ENCODE peak calls at places on chromosomes 5 and 9, in four cellular contexts. M is CD8-positive, alpha-beta T cell; I is GM12878; K is breast epithelium. D is an unnamed sample.

GRCh38 chr5:58040851-58041250 is 419.0 kb downstream of the PLK2 start:
- DNase-seq in M (no peak), I (no peak), K (no peak), D (no peak)

GRCh38 chr9:115845648-115846312 is 307.8 kb upstream of the PAPPA start:
- DNase-seq in M (no peak), I (no peak), K (no peak), D (no peak)

GRCh38 chr5:31719988-31720387 is 81.1 kb downstream of the PDZD2 start:
- DNase-seq in M (no peak), I (no peak), K (no peak), D (no peak)

GRCh38 chr5:107873877-107874276 is 203.1 kb upstream of the EFNA5 start:
- DNase-seq in M (no peak), I (no peak), K (no peak), D (no peak)

GRCh38 chr5:80755634-80756033 is 100.9 kb upstream of the DHFR start:
- DNase-seq in M (no peak), I (peak), K (no peak), D (no peak)

GRCh38 chr9:1083325-1083913 is 33.3 kb downstream of the DMRT2 start:
- DNase-seq in M (no peak), I (no peak), K (no peak), D (peak)

GRCh38 chr5:60826653-60827052 is 17.4 kb downstream of the ELOVL7 start:
- DNase-seq in M (no peak), I (peak), K (no peak), D (no peak)

GRCh38 chr5:2913306-2913705 is 161.8 kb upstream of the IRX2 start:
- DNase-seq in M (no peak), I (no peak), K (no peak), D (no peak)

GRCh38 chr5:177369050-177369912 is 11.6 kb downstream of the RGS14 start:
- DNase-seq in M (no peak), I (no peak), K (no peak), D (no peak)

GRCh38 chr9:133056533-133056932 is 5.2 kb upstream of the CEL start:
- DNase-seq in M (no peak), I (no peak), K (no peak), D (no peak)

GRCh38 chr5:122286547-122286946 is 25.5 kb upstream of the SNCAIP start:
- DNase-seq in M (no peak), I (no peak), K (no peak), D (no peak)

GRCh38 chr5:65512170-65512937 is 30.6 kb upstream of the ADAMTS6 start:
- DNase-seq in M (no peak), I (no peak), K (no peak), D (no peak)

GRCh38 chr9:89764217-89764616 is 159.4 kb downstream of the GADD45G start:
- DNase-seq in M (no peak), I (no peak), K (no peak), D (no peak)

GRCh38 chr5:128002420-128002819 is 81.1 kb upstream of the SLC12A2 start:
- DNase-seq in M (no peak), I (no peak), K (no peak), D (no peak)

GRCh38 chr5:39760385-39761198 is 335.8 kb upstream of the DAB2 start:
- DNase-seq in M (no peak), I (no peak), K (peak), D (no peak)

GRCh38 chr5:14342306-14342705 is 199.2 kb downstream of the TRIO start:
- DNase-seq in M (no peak), I (no peak), K (no peak), D (no peak)

GRCh38 chr9:125137200-125137599 is 6.1 kb downstream of the SCAI start:
- DNase-seq in M (no peak), I (no peak), K (no peak), D (no peak)

GRCh38 chr5:76180817-76181805 is 97.9 kb downstream of the SV2C start:
- DNase-seq in M (no peak), I (peak), K (no peak), D (no peak)

GRCh38 chr5:172571413-172571812 is 69.7 kb upstream of the NEURL1B start:
- DNase-seq in M (no peak), I (no peak), K (no peak), D (no peak)

GRCh38 chr5:68593211-68593701 is 377.7 kb downstream of the PIK3R1 start:
- DNase-seq in M (no peak), I (no peak), K (no peak), D (no peak)

GRCh38 chr5:149581931-149582768 is 852 bp downstream of the ARHGEF37 start:
- DNase-seq in M (no peak), I (no peak), K (peak), D (no peak)

GRCh38 chr5:132477784-132478497 is 12.6 kb downstream of the IRF1 start:
- DNase-seq in M (no peak), I (no peak), K (no peak), D (no peak)

GRCh38 chr9:114953917-114954316 is 23.5 kb upstream of the TNFSF8 start:
- DNase-seq in M (no peak), I (no peak), K (peak), D (no peak)

GRCh38 chr9:135809166-135809565 is 98.2 kb downstream of the CAMSAP1 start:
- DNase-seq in M (no peak), I (no peak), K (no peak), D (no peak)

GRCh38 chr9:17462869-17463464 is 115.9 kb upstream of the SH3GL2 start:
- DNase-seq in M (no peak), I (no peak), K (no peak), D (no peak)

GRCh38 chr5:171592076-171592475 is 172.6 kb downstream of the FGF18 start:
- DNase-seq in M (no peak), I (no peak), K (no peak), D (no peak)

GRCh38 chr9:3997492-3997891 is 302.4 kb downstream of the GLIS3 start:
- DNase-seq in M (no peak), I (no peak), K (no peak), D (no peak)

GRCh38 chr5:150660108-150660831 is 781 bp upstream of the MYOZ3 start:
- DNase-seq in M (no peak), I (no peak), K (peak), D (no peak)

GRCh38 chr9:121958530-121958929 is 134.6 kb downstream of the TTLL11 start:
- DNase-seq in M (no peak), I (no peak), K (no peak), D (no peak)

GRCh38 chr5:21792736-21793135 is 1060.4 kb downstream of the CDH12 start:
- DNase-seq in M (no peak), I (no peak), K (no peak), D (no peak)

GRCh38 chr5:132961887-132962286 is 1.5 kb downstream of the AFF4 start:
- DNase-seq in M (no peak), I (no peak), K (no peak), D (no peak)

GRCh38 chr9:7216004-7216821 is 458.4 kb downstream of the KDM4C start:
- DNase-seq in M (no peak), I (no peak), K (no peak), D (no peak)

GRCh38 chr5:97171703-97172102 is 11.3 kb downstream of the RIOK2 start:
- DNase-seq in M (no peak), I (no peak), K (no peak), D (no peak)

GRCh38 chr5:81359108-81359507 is 34.8 kb downstream of the ACOT12 start:
- DNase-seq in M (no peak), I (no peak), K (no peak), D (no peak)

GRCh38 chr5:160311491-160312138 is 749 bp downstream of the CCNJL start:
- DNase-seq in M (no peak), I (no peak), K (no peak), D (no peak)

GRCh38 chr9:136230773-136231172 is 14.8 kb downstream of the QSOX2 start:
- DNase-seq in M (no peak), I (no peak), K (no peak), D (no peak)

GRCh38 chr5:132322266-132322665 is 28.1 kb downstream of the SLC22A4 start:
- DNase-seq in M (no peak), I (no peak), K (no peak), D (no peak)

GRCh38 chr9:129867138-129868032 is 32.1 kb downstream of the USP20 start:
- DNase-seq in M (no peak), I (no peak), K (no peak), D (no peak)

GRCh38 chr9:129866373-129867137 is 31.3 kb downstream of the USP20 start:
- DNase-seq in M (no peak), I (no peak), K (no peak), D (no peak)

GRCh38 chr9:129865668-129866320 is 30.5 kb downstream of the USP20 start:
- DNase-seq in M (no peak), I (no peak), K (no peak), D (no peak)

GRCh38 chr9:129863059-129863690 is 27.9 kb downstream of the USP20 start:
- DNase-seq in M (no peak), I (no peak), K (no peak), D (no peak)

GRCh38 chr9:129864991-129865647 is 29.9 kb downstream of the USP20 start:
- DNase-seq in M (no peak), I (no peak), K (no peak), D (no peak)
- H3K27ac ChIP-seq in M (no peak), I (peak), K (no peak), D (no peak)

DNA sequence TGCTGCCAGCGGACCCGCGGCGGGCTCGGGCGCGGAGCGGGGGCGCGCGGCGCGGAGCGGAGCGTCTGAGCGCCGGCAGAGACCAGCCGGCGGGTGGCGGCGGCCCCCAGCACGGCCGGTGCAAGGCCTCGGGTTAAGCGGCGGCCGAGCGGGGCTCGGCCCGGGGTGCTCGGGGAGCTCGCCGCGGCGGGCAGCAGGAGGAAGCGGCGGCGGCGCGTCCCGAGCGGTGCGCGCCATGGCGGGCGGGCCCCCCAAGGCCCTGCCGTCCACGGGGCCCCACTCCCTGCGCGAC is 153 bp downstream of the SNX30 start:
- DNase-seq in M (no peak), I (no peak), K (no peak), D (no peak)
- H3K27ac ChIP-seq in M (peak), I (peak), K (peak), D (peak)

GRCh38 chr9:86351897-86352296 is 2.3 kb downstream of the TUT7 start:
- DNase-seq in M (no peak), I (no peak), K (no peak), D (no peak)

GRCh38 chr9:86354882-86355399 is 731 bp upstream of the TUT7 start:
- DNase-seq in M (no peak), I (no peak), K (no peak), D (no peak)

GRCh38 chr9:86353591-86354047 is 591 bp downstream of the TUT7 start:
- DNase-seq in M (no peak), I (no peak), K (peak), D (no peak)

GRCh38 chr9:86354048-86354881 is at the start of gene TUT7:
- DNase-seq in M (peak), I (peak), K (peak), D (peak)

DNA sequence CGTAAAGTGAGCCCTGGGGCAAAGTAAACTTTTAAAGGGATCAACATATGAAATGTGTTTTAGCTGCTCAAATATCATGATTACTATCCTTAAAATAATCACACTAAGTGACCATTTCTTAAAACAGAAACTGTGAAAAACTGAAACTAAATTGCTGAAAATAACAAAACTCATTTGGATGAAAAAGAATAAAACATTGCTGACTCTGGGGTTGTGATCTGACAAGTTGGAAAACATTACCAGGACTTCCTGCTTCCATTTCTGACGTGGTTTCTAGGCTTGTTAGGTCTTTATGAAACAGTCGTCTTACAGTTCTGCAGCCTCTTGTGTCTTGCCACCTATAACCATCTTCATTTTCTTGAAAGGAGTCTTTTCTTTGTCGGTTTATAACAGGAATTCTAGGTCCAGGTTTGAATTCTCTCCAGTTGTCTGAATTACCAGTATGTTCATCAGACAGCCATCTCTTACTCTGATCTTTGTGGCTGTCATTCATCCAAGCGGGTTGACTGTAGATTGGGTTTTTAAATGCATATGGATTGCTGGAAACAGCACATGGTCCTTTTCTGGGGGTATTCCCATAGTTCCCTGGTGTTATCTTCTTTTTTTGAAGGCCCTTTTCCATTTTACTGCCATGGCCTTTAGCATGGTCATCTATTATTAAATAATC is 1.6 kb downstream of the TUT7 start:
- DNase-seq in M (no peak), I (no peak), K (no peak), D (no peak)
- H3K27ac ChIP-seq in M (no peak), I (peak), K (peak), D (no peak)

GRCh38 chr9:105309531-105309931 is 65.1 kb downstream of the SLC44A1 start:
- DNase-seq in M (no peak), I (no peak), K (no peak), D (peak)
- H3K27ac ChIP-seq in M (no peak), I (no peak), K (no peak), D (peak)

DNA sequence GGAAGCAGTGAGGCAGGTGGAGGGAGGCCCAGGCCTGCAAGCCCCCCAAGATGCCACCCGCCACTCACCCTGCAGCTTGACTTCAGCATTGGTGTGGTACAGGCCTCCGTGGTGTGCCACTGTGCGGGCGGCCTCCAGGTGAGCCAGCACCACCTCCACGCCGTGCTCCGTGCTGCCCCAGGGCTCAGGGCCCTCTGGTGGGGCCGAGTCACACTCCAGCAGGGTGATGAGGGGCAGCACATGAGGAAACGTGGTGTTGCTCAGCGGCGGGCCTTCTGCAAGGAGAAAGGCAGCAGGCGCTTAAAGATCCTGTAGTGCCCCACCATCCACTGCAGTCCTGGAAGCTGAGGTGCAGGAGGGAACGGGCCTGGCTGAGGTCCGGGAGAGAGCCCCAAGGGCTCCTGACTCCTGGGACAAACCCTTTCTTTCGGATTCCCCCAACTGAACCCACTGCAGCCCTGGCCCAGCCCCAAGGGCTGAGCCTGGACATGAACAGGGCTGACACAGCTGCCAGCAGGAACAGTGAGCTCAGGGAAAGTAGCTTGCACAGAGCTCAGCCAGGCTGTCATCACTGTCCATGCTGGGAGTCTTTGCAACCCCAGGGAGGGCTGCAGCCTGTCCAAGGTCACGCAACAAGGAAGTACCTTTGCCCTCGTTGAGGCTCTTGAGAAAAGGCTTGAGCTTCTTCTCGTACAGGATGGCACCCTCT is 4.7 kb upstream of the TOR2A start:
- DNase-seq in M (no peak), I (no peak), K (no peak), D (no peak)
- H3K27ac ChIP-seq in M (no peak), I (no peak), K (peak), D (no peak)

D was measured in caudate nucleus.